ENCODE peak calls at places on chromosomes 7 and 10, in four cellular contexts. P, K, R and I are unnamed samples. For H3K4me1, the result is how much of the 10 kb centered on the place peaks cover.

GRCh38 chr10:18340496-18341051 is 200.3 kb downstream of the CACNB2 start:
- DNase-seq in R (no peak), K (no peak), P (peak), I (no peak)

GRCh38 chr7:80884511-80885195 is 34.2 kb downstream of the SEMA3C start:
- DNase-seq in R (no peak), P (no peak), K (no peak), I (no peak)

GRCh38 chr7:12674053-12674452 is 13.4 kb upstream of the ARL4A start:
- DNase-seq in P (no peak), K (no peak), R (no peak), I (no peak)

GRCh38 chr10:110773693-110774068 is 98.0 kb upstream of the PDCD4 start:
- DNase-seq in K (no peak), P (no peak), R (no peak), I (no peak)

GRCh38 chr7:45073843-45074737 is 14.7 kb downstream of the NACAD start:
- DNase-seq in P (no peak), K (no peak), R (peak), I (no peak)

GRCh38 chr10:22550732-22551131 is 163.6 kb downstream of the PIP4K2A start:
- DNase-seq in R (no peak), K (no peak), P (peak), I (no peak)

GRCh38 chr7:91005861-91006260 is 258.4 kb upstream of the FZD1 start:
- DNase-seq in P (no peak), R (no peak), K (no peak), I (no peak)

GRCh38 chr10:127694580-127695193 is 42.3 kb upstream of the FOXI2 start:
- DNase-seq in K (no peak), P (peak), R (no peak), I (peak)

GRCh38 chr7:46145412-46145811 is 224.3 kb upstream of the IGFBP3 start:
- DNase-seq in K (no peak), R (peak), P (peak), I (no peak)

GRCh38 chr7:131039355-131039762 is 288.3 kb upstream of the MKLN1 start:
- DNase-seq in R (no peak), P (peak), K (no peak), I (no peak)

GRCh38 chr7:143345428-143345900 is 17.0 kb downstream of the FAM131B start:
- DNase-seq in P (peak), R (no peak), K (no peak), I (peak)

GRCh38 chr7:74718336-74718735 is 55.5 kb upstream of the NCF1 start:
- DNase-seq in R (no peak), P (no peak), K (no peak), I (no peak)

GRCh38 chr10:34730726-34731125 is 84.4 kb downstream of the PARD3 start:
- DNase-seq in K (no peak), R (no peak), P (no peak), I (no peak)

GRCh38 chr10:34729619-34730018 is 85.5 kb downstream of the PARD3 start:
- DNase-seq in K (no peak), P (peak), R (no peak), I (no peak)

GRCh38 chr10:34732926-34733325 is 82.2 kb downstream of the PARD3 start:
- DNase-seq in K (no peak), R (no peak), P (peak), I (no peak)

GRCh38 chr10:34731885-34732701 is 83.0 kb downstream of the PARD3 start:
- DNase-seq in P (peak), R (no peak), K (no peak), I (no peak)

DNA sequence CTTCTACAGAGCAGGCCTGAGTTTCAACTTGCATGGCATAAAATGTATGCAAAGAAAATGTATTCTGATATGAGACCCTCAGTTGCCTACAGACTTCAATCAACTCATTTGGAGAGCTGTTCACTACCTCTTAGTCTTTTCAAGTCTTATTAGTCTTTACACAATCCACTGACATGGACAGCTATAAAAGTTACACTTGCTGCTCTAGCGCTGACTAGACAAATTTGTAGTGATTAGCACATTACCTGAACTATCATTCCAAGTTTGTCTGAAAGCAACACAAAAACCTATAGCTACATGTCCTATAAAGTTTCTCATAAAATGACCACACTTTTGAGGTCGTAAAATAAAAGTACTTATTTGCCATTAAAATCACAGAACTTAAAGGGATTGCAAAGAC is 83.9 kb downstream of the PARD3 start:
- DNase-seq in K (no peak), P (no peak), R (no peak), I (no peak)
- H3K4me1 ChIP-seq in K (under half), P (under half), R (under half), I (under half)

DNA sequence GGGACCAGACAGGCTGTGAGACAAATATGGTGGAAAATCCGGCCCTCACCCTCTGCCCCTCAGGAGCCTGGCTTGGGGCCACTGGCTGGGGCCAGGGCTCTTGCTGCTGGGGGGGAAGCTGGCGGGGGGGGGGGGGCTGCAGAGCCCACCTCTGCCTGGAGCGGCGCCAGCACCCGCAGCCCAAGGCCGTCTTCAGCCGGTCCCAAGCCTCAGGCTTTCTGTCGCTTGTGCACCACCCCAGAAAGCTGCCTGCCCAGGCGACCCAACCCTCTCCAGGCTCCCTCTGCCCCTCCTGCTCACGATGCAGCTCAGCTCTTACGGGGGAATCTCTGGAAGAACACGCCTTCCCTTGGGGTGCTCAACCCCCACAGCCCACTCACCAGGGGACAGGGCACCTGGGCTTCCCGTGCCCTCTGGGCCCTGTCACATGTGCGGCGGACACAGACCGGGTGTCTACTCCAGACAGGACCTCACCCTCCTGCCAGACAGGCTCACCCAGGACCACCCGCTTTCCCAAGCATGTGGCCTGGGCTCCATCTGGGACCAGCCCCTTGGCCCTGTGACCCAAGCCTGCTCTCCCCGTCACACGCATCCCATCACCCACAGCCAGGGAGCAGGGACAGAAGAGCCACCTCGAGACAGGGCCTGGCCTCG is 43.9 kb downstream of the DPYSL4 start:
- DNase-seq in R (no peak), P (no peak), K (no peak), I (no peak)
- H3K4me3 ChIP-seq in R (no peak), P (no peak), K (no peak), I (peak)

GRCh38 chr7:2567663-2568238 is 9.0 kb downstream of the IQCE start:
- DNase-seq in P (no peak), K (no peak), R (no peak), I (no peak)
- TF ChIP-seq CTCF in P (peak), K (no peak), R (no peak), I (peak)

DNA sequence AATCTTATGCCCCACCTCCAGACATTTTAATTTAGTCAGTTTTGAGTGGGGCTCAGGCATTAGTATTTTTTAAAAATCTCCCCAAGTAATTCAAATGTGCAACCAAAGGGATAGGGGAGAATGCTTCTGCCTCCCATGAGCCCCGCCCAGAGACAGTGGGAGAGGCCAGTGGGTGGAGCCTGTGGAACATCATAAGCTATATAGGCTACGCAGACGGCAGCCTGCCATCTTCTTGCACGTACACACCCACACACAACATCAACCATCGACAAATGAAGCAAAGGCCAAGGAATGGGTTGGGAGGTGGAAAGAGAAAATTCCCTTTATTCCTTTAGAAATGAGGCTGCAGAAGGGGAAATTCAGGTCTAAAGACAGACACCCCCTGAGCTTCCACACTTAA is 25.2 kb downstream of the CREB3L2 start:
- DNase-seq in R (no peak), P (no peak), K (no peak), I (no peak)
- H3K4me1 ChIP-seq in R (under half), P (under half), K (under half), I (under half)

DNA sequence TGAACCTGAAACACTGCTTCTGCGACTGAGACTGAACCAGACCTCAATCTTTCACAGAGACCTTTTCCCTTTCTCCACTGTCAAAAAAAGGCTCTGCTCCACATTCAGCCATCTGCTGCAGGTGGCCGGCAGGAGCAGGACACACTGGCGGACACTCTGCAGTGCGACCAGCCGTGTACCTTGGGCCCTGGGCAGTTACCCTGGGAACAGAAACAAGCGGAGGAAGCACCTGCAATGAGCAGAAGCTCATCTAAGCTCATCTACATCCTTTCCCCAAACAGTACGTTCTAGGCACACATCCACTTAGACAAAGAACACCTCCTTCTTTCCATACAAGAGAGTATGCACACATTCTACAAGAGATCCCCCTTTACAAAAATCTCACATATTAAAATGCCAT is 22.8 kb downstream of the VOPP1 start:
- DNase-seq in R (no peak), P (no peak), K (no peak), I (no peak)
- H3K4me3 ChIP-seq in R (no peak), P (no peak), K (no peak), I (no peak)